ENCODE peak calls at places on chromosomes 5 and 9, in ten cellular contexts. One of them, this sample, is unnamed. For H3K27me3, the result is how much of the 10 kb centered on the place peaks cover.

GRCh38 chr9:16521868-16522381 is 348.5 kb downstream of the BNC2 start:
- DNase-seq in psoas muscle: peak
- DNase-seq in PC-3: peak
- DNase-seq in colonic mucosa: no peak
- DNase-seq in uterus: peak
- DNase-seq in dorsolateral prefrontal cortex: no peak
- DNase-seq in IMR-90: peak
- DNase-seq in adrenal gland: peak
- DNase-seq in body of pancreas: no peak
- DNase-seq in left ventricle myocardium inferior: peak
- DNase-seq in this sample: no peak

GRCh38 chr9:129740174-129740573 is 12.7 kb downstream of the PTGES start:
- DNase-seq in colonic mucosa: no peak
- DNase-seq in adrenal gland: no peak
- DNase-seq in left ventricle myocardium inferior: no peak
- DNase-seq in uterus: no peak
- DNase-seq in IMR-90: no peak
- DNase-seq in dorsolateral prefrontal cortex: no peak
- DNase-seq in psoas muscle: no peak
- DNase-seq in PC-3: no peak
- DNase-seq in body of pancreas: no peak
- DNase-seq in this sample: no peak

GRCh38 chr9:75121914-75122558 is 33.7 kb downstream of the OSTF1 start:
- DNase-seq in colonic mucosa: no peak
- DNase-seq in uterus: no peak
- DNase-seq in IMR-90: no peak
- DNase-seq in psoas muscle: no peak
- DNase-seq in adrenal gland: no peak
- DNase-seq in PC-3: no peak
- DNase-seq in dorsolateral prefrontal cortex: no peak
- DNase-seq in left ventricle myocardium inferior: no peak
- DNase-seq in body of pancreas: no peak
- DNase-seq in this sample: no peak

GRCh38 chr5:67244345-67244793 is 47.8 kb upstream of the CD180 start:
- DNase-seq in psoas muscle: no peak
- DNase-seq in adrenal gland: peak
- DNase-seq in left ventricle myocardium inferior: no peak
- DNase-seq in colonic mucosa: no peak
- DNase-seq in uterus: no peak
- DNase-seq in body of pancreas: no peak
- DNase-seq in IMR-90: no peak
- DNase-seq in PC-3: peak
- DNase-seq in dorsolateral prefrontal cortex: no peak
- DNase-seq in this sample: no peak

GRCh38 chr5:60700347-60700815 is 415 bp upstream of the DEPDC1B start:
- DNase-seq in dorsolateral prefrontal cortex: no peak
- DNase-seq in body of pancreas: no peak
- DNase-seq in adrenal gland: no peak
- DNase-seq in left ventricle myocardium inferior: no peak
- DNase-seq in colonic mucosa: peak
- DNase-seq in PC-3: no peak
- DNase-seq in psoas muscle: no peak
- DNase-seq in uterus: peak
- DNase-seq in IMR-90: no peak
- DNase-seq in this sample: no peak

GRCh38 chr9:32928145-32928763 is 73.2 kb downstream of the APTX start:
- DNase-seq in psoas muscle: no peak
- DNase-seq in body of pancreas: no peak
- DNase-seq in dorsolateral prefrontal cortex: no peak
- DNase-seq in IMR-90: peak
- DNase-seq in PC-3: peak
- DNase-seq in adrenal gland: peak
- DNase-seq in colonic mucosa: no peak
- DNase-seq in uterus: no peak
- DNase-seq in left ventricle myocardium inferior: no peak
- DNase-seq in this sample: peak

GRCh38 chr9:138072897-138073296 is 195.3 kb downstream of the CACNA1B start:
- DNase-seq in colonic mucosa: no peak
- DNase-seq in adrenal gland: no peak
- DNase-seq in PC-3: no peak
- DNase-seq in IMR-90: no peak
- DNase-seq in psoas muscle: no peak
- DNase-seq in uterus: no peak
- DNase-seq in body of pancreas: no peak
- DNase-seq in left ventricle myocardium inferior: no peak
- DNase-seq in dorsolateral prefrontal cortex: peak
- DNase-seq in this sample: no peak

GRCh38 chr9:131337131-131337848 is 47.8 kb downstream of the PLPP7 start:
- DNase-seq in dorsolateral prefrontal cortex: no peak
- DNase-seq in PC-3: no peak
- DNase-seq in adrenal gland: no peak
- DNase-seq in psoas muscle: no peak
- DNase-seq in colonic mucosa: no peak
- DNase-seq in left ventricle myocardium inferior: peak
- DNase-seq in IMR-90: no peak
- DNase-seq in body of pancreas: no peak
- DNase-seq in uterus: no peak
- DNase-seq in this sample: no peak

GRCh38 chr9:111627260-111627963 is 3.7 kb upstream of the DNAJC25 start:
- DNase-seq in adrenal gland: peak
- DNase-seq in left ventricle myocardium inferior: no peak
- DNase-seq in psoas muscle: no peak
- DNase-seq in IMR-90: no peak
- DNase-seq in PC-3: no peak
- DNase-seq in body of pancreas: no peak
- DNase-seq in dorsolateral prefrontal cortex: no peak
- DNase-seq in colonic mucosa: peak
- DNase-seq in uterus: no peak
- DNase-seq in this sample: no peak

GRCh38 chr5:125673359-125673950 is 749.8 kb upstream of the GRAMD2B start:
- DNase-seq in uterus: no peak
- DNase-seq in left ventricle myocardium inferior: no peak
- DNase-seq in PC-3: no peak
- DNase-seq in dorsolateral prefrontal cortex: no peak
- DNase-seq in psoas muscle: no peak
- DNase-seq in colonic mucosa: no peak
- DNase-seq in body of pancreas: no peak
- DNase-seq in IMR-90: no peak
- DNase-seq in adrenal gland: no peak
- DNase-seq in this sample: no peak

GRCh38 chr9:88143944-88144343 is 5.7 kb upstream of the SPATA31C2 start:
- DNase-seq in left ventricle myocardium inferior: no peak
- DNase-seq in IMR-90: no peak
- DNase-seq in dorsolateral prefrontal cortex: no peak
- DNase-seq in uterus: no peak
- DNase-seq in adrenal gland: no peak
- DNase-seq in body of pancreas: no peak
- DNase-seq in psoas muscle: no peak
- DNase-seq in colonic mucosa: no peak
- DNase-seq in PC-3: no peak
- DNase-seq in this sample: no peak

GRCh38 chr5:135240283-135240633 is 158.8 kb downstream of the MACROH2A1 start:
- DNase-seq in left ventricle myocardium inferior: no peak
- DNase-seq in body of pancreas: no peak
- DNase-seq in psoas muscle: no peak
- DNase-seq in dorsolateral prefrontal cortex: no peak
- DNase-seq in PC-3: no peak
- DNase-seq in adrenal gland: peak
- DNase-seq in colonic mucosa: peak
- DNase-seq in IMR-90: no peak
- DNase-seq in uterus: peak
- DNase-seq in this sample: no peak

GRCh38 chr9:95074632-95075269 is 242.8 kb downstream of the FANCC start:
- DNase-seq in left ventricle myocardium inferior: no peak
- DNase-seq in uterus: no peak
- DNase-seq in PC-3: no peak
- DNase-seq in IMR-90: no peak
- DNase-seq in dorsolateral prefrontal cortex: peak
- DNase-seq in colonic mucosa: peak
- DNase-seq in adrenal gland: no peak
- DNase-seq in psoas muscle: no peak
- DNase-seq in body of pancreas: peak
- DNase-seq in this sample: no peak

GRCh38 chr9:126347911-126348760 is 21.5 kb downstream of the MVB12B start:
- DNase-seq in psoas muscle: no peak
- DNase-seq in left ventricle myocardium inferior: no peak
- DNase-seq in IMR-90: no peak
- DNase-seq in adrenal gland: no peak
- DNase-seq in body of pancreas: no peak
- DNase-seq in PC-3: no peak
- DNase-seq in colonic mucosa: peak
- DNase-seq in uterus: no peak
- DNase-seq in dorsolateral prefrontal cortex: no peak
- DNase-seq in this sample: no peak

GRCh38 chr9:123983047-123983446 is 28.5 kb upstream of the LHX2 start:
- DNase-seq in dorsolateral prefrontal cortex: no peak
- DNase-seq in body of pancreas: no peak
- DNase-seq in uterus: no peak
- DNase-seq in colonic mucosa: no peak
- DNase-seq in left ventricle myocardium inferior: no peak
- DNase-seq in adrenal gland: no peak
- DNase-seq in IMR-90: no peak
- DNase-seq in PC-3: no peak
- DNase-seq in psoas muscle: no peak
- DNase-seq in this sample: no peak
- H3K27me3 ChIP-seq in dorsolateral prefrontal cortex: under half
- H3K27me3 ChIP-seq in body of pancreas: under half
- H3K27me3 ChIP-seq in uterus: under half
- H3K27me3 ChIP-seq in colonic mucosa: under half
- H3K27me3 ChIP-seq in left ventricle myocardium inferior: half or more
- H3K27me3 ChIP-seq in adrenal gland: under half
- H3K27me3 ChIP-seq in IMR-90: half or more
- H3K27me3 ChIP-seq in PC-3: under half
- H3K27me3 ChIP-seq in psoas muscle: under half
- H3K27me3 ChIP-seq in this sample: under half

DNA sequence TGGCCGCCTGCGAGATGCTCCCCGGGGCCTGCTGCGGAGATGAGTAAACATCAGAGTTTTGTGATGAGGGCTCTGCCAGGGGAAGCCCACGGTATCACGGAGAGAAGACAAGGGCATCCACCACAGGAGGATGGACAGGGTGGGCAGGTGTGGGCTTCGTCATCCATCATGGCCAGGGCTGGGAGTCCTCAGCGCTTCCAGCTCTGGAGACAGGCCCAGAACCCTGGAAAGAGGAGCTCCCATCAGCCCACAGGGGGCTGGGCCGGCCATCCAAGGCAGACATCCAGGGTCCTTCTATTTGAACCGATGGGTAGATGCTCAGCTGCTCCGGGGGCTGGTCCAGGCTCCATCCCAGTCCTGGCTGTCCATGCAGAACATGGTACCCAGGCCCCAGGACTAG is 22.1 kb upstream of the FCN1 start:
- DNase-seq in psoas muscle: no peak
- DNase-seq in uterus: no peak
- DNase-seq in left ventricle myocardium inferior: no peak
- DNase-seq in dorsolateral prefrontal cortex: no peak
- DNase-seq in colonic mucosa: no peak
- DNase-seq in PC-3: no peak
- DNase-seq in IMR-90: no peak
- DNase-seq in adrenal gland: no peak
- DNase-seq in body of pancreas: no peak
- DNase-seq in this sample: no peak
- TF ChIP-seq CTCF in psoas muscle: no peak
- TF ChIP-seq CTCF in uterus: no peak
- TF ChIP-seq CTCF in left ventricle myocardium inferior: no peak
- TF ChIP-seq CTCF in dorsolateral prefrontal cortex: no peak
- TF ChIP-seq CTCF in colonic mucosa: no peak
- TF ChIP-seq CTCF in PC-3: no peak
- TF ChIP-seq CTCF in IMR-90: no peak
- TF ChIP-seq CTCF in adrenal gland: no peak
- TF ChIP-seq CTCF in body of pancreas: no peak
- TF ChIP-seq CTCF in this sample: no peak

GRCh38 chr5:181212934-181213333 is 7.9 kb upstream of the TRIM7 start:
- DNase-seq in left ventricle myocardium inferior: no peak
- DNase-seq in psoas muscle: no peak
- DNase-seq in body of pancreas: no peak
- DNase-seq in PC-3: no peak
- DNase-seq in uterus: no peak
- DNase-seq in colonic mucosa: no peak
- DNase-seq in IMR-90: no peak
- DNase-seq in adrenal gland: no peak
- DNase-seq in dorsolateral prefrontal cortex: no peak
- DNase-seq in this sample: no peak
- H3K27me3 ChIP-seq in left ventricle myocardium inferior: under half
- H3K27me3 ChIP-seq in psoas muscle: under half
- H3K27me3 ChIP-seq in body of pancreas: under half
- H3K27me3 ChIP-seq in PC-3: under half
- H3K27me3 ChIP-seq in uterus: under half
- H3K27me3 ChIP-seq in colonic mucosa: under half
- H3K27me3 ChIP-seq in IMR-90: under half
- H3K27me3 ChIP-seq in adrenal gland: under half
- H3K27me3 ChIP-seq in dorsolateral prefrontal cortex: under half
- H3K27me3 ChIP-seq in this sample: under half

GRCh38 chr5:43017438-43017820 is 22.7 kb downstream of the ANXA2R start:
- DNase-seq in uterus: no peak
- DNase-seq in colonic mucosa: peak
- DNase-seq in body of pancreas: no peak
- DNase-seq in dorsolateral prefrontal cortex: no peak
- DNase-seq in psoas muscle: peak
- DNase-seq in PC-3: peak
- DNase-seq in adrenal gland: peak
- DNase-seq in left ventricle myocardium inferior: no peak
- DNase-seq in IMR-90: peak
- DNase-seq in this sample: no peak

GRCh38 chr5:43019615-43020293 is 20.4 kb downstream of the ANXA2R start:
- DNase-seq in adrenal gland: peak
- DNase-seq in body of pancreas: peak
- DNase-seq in psoas muscle: peak
- DNase-seq in PC-3: peak
- DNase-seq in uterus: peak
- DNase-seq in IMR-90: peak
- DNase-seq in colonic mucosa: peak
- DNase-seq in left ventricle myocardium inferior: no peak
- DNase-seq in dorsolateral prefrontal cortex: no peak
- DNase-seq in this sample: peak

GRCh38 chr5:43024217-43024616 is 15.9 kb downstream of the ANXA2R start:
- DNase-seq in psoas muscle: no peak
- DNase-seq in IMR-90: no peak
- DNase-seq in left ventricle myocardium inferior: no peak
- DNase-seq in dorsolateral prefrontal cortex: no peak
- DNase-seq in adrenal gland: no peak
- DNase-seq in PC-3: no peak
- DNase-seq in body of pancreas: no peak
- DNase-seq in uterus: no peak
- DNase-seq in colonic mucosa: no peak
- DNase-seq in this sample: no peak

GRCh38 chr5:43019293-43019614 is 20.9 kb downstream of the ANXA2R start:
- DNase-seq in PC-3: peak
- DNase-seq in IMR-90: no peak
- DNase-seq in uterus: no peak
- DNase-seq in psoas muscle: no peak
- DNase-seq in dorsolateral prefrontal cortex: no peak
- DNase-seq in body of pancreas: no peak
- DNase-seq in colonic mucosa: no peak
- DNase-seq in left ventricle myocardium inferior: no peak
- DNase-seq in adrenal gland: no peak
- DNase-seq in this sample: no peak

DNA sequence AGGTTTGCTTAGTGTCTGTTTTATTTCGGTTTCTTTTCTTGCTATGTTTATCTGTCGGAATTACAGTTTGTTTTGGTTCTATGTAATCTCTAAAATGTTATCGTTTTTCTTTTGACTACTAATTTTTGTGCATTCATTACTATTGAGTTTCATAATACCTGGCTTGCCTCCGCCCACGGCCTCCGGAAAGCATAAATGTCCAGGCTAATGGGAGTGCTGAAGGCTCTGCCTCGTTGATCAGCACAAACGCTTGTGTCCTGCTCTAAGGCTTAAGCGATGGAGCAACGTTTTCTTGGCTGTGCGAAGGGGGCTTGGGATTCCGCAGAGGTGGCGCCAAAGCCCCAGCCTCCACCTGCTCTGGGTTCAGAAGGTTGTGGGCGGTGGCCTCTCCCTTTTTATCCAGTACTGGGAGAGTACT is 19.8 kb downstream of the ANXA2R start:
- DNase-seq in dorsolateral prefrontal cortex: no peak
- DNase-seq in adrenal gland: peak
- DNase-seq in IMR-90: peak
- DNase-seq in colonic mucosa: peak
- DNase-seq in PC-3: no peak
- DNase-seq in psoas muscle: no peak
- DNase-seq in left ventricle myocardium inferior: no peak
- DNase-seq in body of pancreas: no peak
- DNase-seq in uterus: no peak
- DNase-seq in this sample: no peak
- TF ChIP-seq CTCF in dorsolateral prefrontal cortex: no peak
- TF ChIP-seq CTCF in adrenal gland: no peak
- TF ChIP-seq CTCF in IMR-90: no peak
- TF ChIP-seq CTCF in colonic mucosa: no peak
- TF ChIP-seq CTCF in PC-3: peak
- TF ChIP-seq CTCF in psoas muscle: no peak
- TF ChIP-seq CTCF in left ventricle myocardium inferior: no peak
- TF ChIP-seq CTCF in body of pancreas: no peak
- TF ChIP-seq CTCF in uterus: no peak
- TF ChIP-seq CTCF in this sample: no peak

This sample was measured in bronchial epithelial cell.